ENCODE peak calls at places on chromosomes 3 and 15, in five cellular contexts. X, J, D, K and A are unnamed samples.

GRCh38 chr15:88954431-88955277 is 41.5 kb upstream of the MFGE8 start:
- DNase-seq in X (peak; percentile 45), J (no peak), D (no peak), K (peak; percentile 34), A (peak; percentile 30)

GRCh38 chr3:31189971-31190370 is 295.5 kb upstream of the GADL1 start:
- DNase-seq in X (no peak), J (no peak), D (no peak), K (no peak), A (no peak)

GRCh38 chr3:54986294-54986693 is 58.4 kb upstream of the LRTM1 start:
- DNase-seq in X (no peak), J (no peak), D (no peak), K (no peak), A (no peak)

GRCh38 chr3:113018461-113019181 is 27.8 kb downstream of the GTPBP8 start:
- DNase-seq in X (no peak), J (no peak), D (no peak), K (no peak), A (peak; percentile 19)

GRCh38 chr15:83108266-83109219 is 1.1 kb downstream of the TM6SF1 start:
- DNase-seq in X (peak; percentile 62), J (peak; percentile 39), D (no peak), K (no peak), A (no peak)

GRCh38 chr3:106819445-106819844 is 557.8 kb upstream of the CCDC54 start:
- DNase-seq in X (no peak), J (no peak), D (no peak), K (no peak), A (no peak)

GRCh38 chr15:73922186-73923151 is 3.8 kb upstream of the LOXL1 start:
- DNase-seq in X (peak; percentile 57), J (no peak), D (no peak), K (peak; percentile 61), A (peak; percentile 85)

GRCh38 chr3:181838940-181839914 is 127.5 kb downstream of the SOX2 start:
- DNase-seq in X (no peak), J (no peak), D (no peak), K (no peak), A (no peak)

GRCh38 chr3:5349343-5349742 is 161.8 kb downstream of the EDEM1 start:
- DNase-seq in X (no peak), J (no peak), D (no peak), K (no peak), A (no peak)

GRCh38 chr3:148074916-148075315 is 622.8 kb upstream of the AGTR1 start:
- DNase-seq in X (no peak), J (no peak), D (no peak), K (no peak), A (no peak)

GRCh38 chr15:38217181-38217580 is 35.5 kb upstream of the SPRED1 start:
- DNase-seq in X (no peak), J (no peak), D (no peak), K (no peak), A (no peak)